ENCODE peak calls at places on chromosomes 7 and 10, in five cellular contexts. F is cardiac muscle cell, W is natural killer cell, R is tibial nerve, Z is choroid plexus epithelial cell. M is an unnamed sample.

GRCh38 chr7:47819054-47819920 is 129.0 kb downstream of the PKD1L1 start:
- DNase-seq in W (no peak), F (peak; percentile 70), R (peak; percentile 91), Z (peak; percentile 91), M (peak; percentile 71)

GRCh38 chr10:110356628-110357245 is 52.0 kb upstream of the SMNDC1 start:
- DNase-seq in F (no peak), R (no peak), Z (peak; percentile 72), W (no peak), M (no peak)

GRCh38 chr10:119542990-119543813 is 683 bp upstream of the RGS10 start:
- DNase-seq in Z (peak; percentile 46), R (peak; percentile 50), W (peak; percentile 44), F (peak; percentile 64), M (peak; percentile 49)

GRCh38 chr10:9301148-9301547 is 1246.7 kb downstream of the GATA3 start:
- DNase-seq in Z (peak; percentile 8), F (no peak), R (no peak), W (no peak), M (no peak)

GRCh38 chr10:11189581-11190376 is 172.1 kb downstream of the CELF2 start:
- DNase-seq in F (peak; percentile 73), R (no peak), Z (no peak), W (no peak), M (no peak)

GRCh38 chr10:11913184-11913641 is 90.1 kb downstream of the PROSER2 start:
- DNase-seq in F (peak; percentile 21), Z (peak; percentile 38), W (no peak), R (no peak), M (no peak)

GRCh38 chr7:97819161-97819560 is 53.0 kb downstream of the ASNS start:
- DNase-seq in R (no peak), W (no peak), F (no peak), Z (no peak), M (no peak)

GRCh38 chr10:124989526-124989925 is 47.6 kb downstream of the ZRANB1 start:
- DNase-seq in F (no peak), Z (no peak), R (no peak), W (no peak), M (peak; percentile 39)

GRCh38 chr7:74101061-74101681 is 17.6 kb downstream of the LIMK1 start:
- DNase-seq in Z (peak; percentile 28), R (no peak), W (no peak), F (no peak), M (no peak)

GRCh38 chr7:104791065-104791464 is 222.9 kb upstream of the KMT2E start:
- DNase-seq in W (no peak), Z (no peak), R (no peak), F (no peak), M (no peak)

GRCh38 chr7:107946881-107947280 is 55.9 kb downstream of the DLD start:
- DNase-seq in R (no peak), Z (no peak), W (no peak), F (no peak), M (no peak)

GRCh38 chr7:27802977-27803376 is 63.0 kb downstream of the TAX1BP1 start:
- DNase-seq in W (no peak), F (no peak), R (no peak), Z (peak; percentile 60), M (no peak)

GRCh38 chr10:102435529-102436233 is 3.3 kb upstream of the CUEDC2 start:
- DNase-seq in F (no peak), Z (peak; percentile 38), R (no peak), W (no peak), M (no peak)

GRCh38 chr7:117048114-117048853 is 95.0 kb downstream of the ST7 start:
- DNase-seq in W (no peak), Z (no peak), F (no peak), R (no peak), M (no peak)

GRCh38 chr10:60491162-60491561 is 101.5 kb upstream of the ANK3 start:
- DNase-seq in Z (no peak), R (no peak), F (no peak), W (no peak), M (no peak)

GRCh38 chr10:87945994-87946393 is 82.6 kb downstream of the PTEN start:
- DNase-seq in F (no peak), W (no peak), Z (no peak), R (no peak), M (no peak)

GRCh38 chr7:117312593-117312992 is 10.3 kb downstream of the WNT2 start:
- DNase-seq in Z (peak; percentile 41), R (no peak), W (no peak), F (no peak), M (no peak)

GRCh38 chr7:22663721-22664120 is 63.3 kb upstream of the IL6 start:
- DNase-seq in Z (peak; percentile 68), W (no peak), F (no peak), R (no peak), M (no peak)

GRCh38 chr7:141695803-141696289 is 6.1 kb downstream of the DENND11 start:
- DNase-seq in W (no peak), R (no peak), F (no peak), Z (no peak), M (no peak)

GRCh38 chr10:130188195-130189175 is 52.3 kb downstream of the GLRX3 start:
- DNase-seq in F (no peak), Z (no peak), W (no peak), R (no peak), M (no peak)

GRCh38 chr7:18408461-18408860 is 87.1 kb upstream of the HDAC9 start:
- DNase-seq in W (no peak), Z (peak; percentile 43), R (no peak), F (no peak), M (peak; percentile 90)

GRCh38 chr7:130896051-130896881 is 162.3 kb upstream of the KLF14 start:
- DNase-seq in W (no peak), Z (peak; percentile 74), R (no peak), F (no peak), M (peak; percentile 0)
- TF ChIP-seq CTCF in W (no peak), Z (peak; percentile 74), R (no peak), F (peak; percentile 52), M (peak; percentile 70)

GRCh38 chr7:4683884-4684565 is 1.9 kb downstream of the FOXK1 start:
- DNase-seq in Z (peak; percentile 77), R (peak; percentile 41), F (peak; percentile 25), W (peak; percentile 48), M (peak; percentile 60)
- TF ChIP-seq CTCF in Z (peak; percentile 37), R (no peak), F (peak; percentile 18), W (no peak), M (peak; percentile 46)

DNA sequence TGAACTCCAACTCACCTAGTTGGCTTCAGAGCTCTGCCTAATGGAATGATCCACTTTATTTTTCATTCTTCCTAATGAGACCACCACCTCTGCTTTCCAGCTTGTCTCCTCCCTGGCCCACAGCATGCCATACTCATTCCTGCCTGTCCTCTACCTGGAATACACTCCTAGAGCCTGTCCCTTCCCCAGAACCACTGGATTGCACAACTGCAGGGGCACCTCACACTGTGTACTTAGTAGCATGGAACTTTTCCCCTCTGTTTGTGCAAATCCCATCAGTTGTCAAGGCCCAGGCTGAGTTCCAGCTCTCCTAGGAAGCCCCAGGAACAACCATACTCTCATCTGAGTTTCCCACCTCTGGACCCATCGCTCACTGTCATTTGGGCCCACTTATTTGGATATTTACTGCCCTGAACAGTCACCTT is 15.6 kb downstream of the ALDH18A1 start:
- DNase-seq in W (no peak), F (no peak), R (no peak), Z (no peak), M (no peak)
- TF ChIP-seq CTCF in W (no peak), F (no peak), R (no peak), Z (no peak), M (no peak)

GRCh38 chr7:95694334-95694733 is 78.0 kb upstream of the DYNC1I1 start:
- DNase-seq in R (no peak), F (no peak), Z (no peak), W (no peak), M (no peak)
- TF ChIP-seq CTCF in R (no peak), F (no peak), Z (no peak), W (no peak), M (no peak)

DNA sequence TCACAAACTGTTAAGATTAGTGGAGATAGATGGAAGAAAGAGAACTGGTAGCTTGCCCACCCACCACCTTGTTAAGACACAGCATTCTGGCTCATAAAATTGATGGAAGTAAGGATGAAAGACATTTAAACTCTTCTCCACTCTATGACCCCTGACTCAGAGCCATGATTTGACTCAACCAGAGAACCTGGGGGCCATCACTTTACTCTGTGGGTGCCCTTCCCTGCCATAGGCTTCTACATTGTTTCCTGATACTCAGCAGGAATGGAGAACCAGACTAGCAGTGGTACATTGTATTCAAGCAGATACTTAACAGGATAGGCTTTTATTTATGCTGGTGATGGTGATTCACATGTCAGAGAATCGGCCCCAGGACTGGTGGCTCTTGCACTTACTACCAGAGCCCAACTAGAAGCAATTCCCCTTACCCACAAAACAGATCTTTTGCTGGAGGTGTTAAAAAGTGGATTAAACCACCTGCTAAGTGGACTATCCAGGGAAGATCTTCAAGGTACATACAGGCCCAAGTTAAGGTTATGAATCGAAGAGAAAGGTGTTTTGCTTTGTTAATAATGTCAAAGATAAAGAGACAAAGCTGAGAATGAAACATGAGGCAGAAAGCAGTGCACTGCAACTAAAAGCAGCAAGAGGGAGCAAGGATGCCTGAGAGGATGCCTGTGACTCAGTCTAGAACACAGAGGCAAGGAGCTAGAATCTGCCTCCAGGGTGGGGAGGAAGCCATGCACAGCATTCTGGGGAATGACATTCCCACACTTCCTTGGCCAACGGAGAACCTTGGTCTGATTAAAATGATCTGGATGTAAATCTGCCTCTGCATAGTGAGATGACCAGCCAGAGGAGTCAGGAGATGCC is 36.0 kb upstream of the GLI3 start:
- DNase-seq in W (no peak), Z (peak; percentile 74), R (no peak), F (peak; percentile 2), M (peak; percentile 69)
- TF ChIP-seq CTCF in W (no peak), Z (peak; percentile 82), R (no peak), F (peak; percentile 68), M (peak; percentile 73)

GRCh38 chr10:128631801-128632241 is 505.6 kb upstream of the MKI67 start:
- DNase-seq in W (no peak), R (peak; percentile 80), Z (peak; percentile 38), F (peak; percentile 30), M (no peak)
- TF ChIP-seq CTCF in W (peak; percentile 33), R (peak; percentile 43), Z (peak; percentile 47), F (peak; percentile 68), M (peak; percentile 61)

GRCh38 chr10:77756319-77757232 is 119.0 kb upstream of the KCNMA1 start:
- DNase-seq in F (peak; percentile 85), R (no peak), Z (peak; percentile 88), W (no peak), M (peak; percentile 49)
- TF ChIP-seq CTCF in F (peak; percentile 86), R (no peak), Z (peak; percentile 92), W (peak; percentile 15), M (peak; percentile 84)

GRCh38 chr7:85454904-85455303 is 268.0 kb upstream of the SEMA3D start:
- DNase-seq in W (no peak), Z (peak; percentile 68), F (no peak), R (no peak), M (no peak)

GRCh38 chr7:85457911-85458310 is 271.1 kb upstream of the SEMA3D start:
- DNase-seq in R (no peak), W (no peak), Z (no peak), F (no peak), M (no peak)

GRCh38 chr7:85452674-85453073 is 265.8 kb upstream of the SEMA3D start:
- DNase-seq in W (no peak), F (no peak), Z (no peak), R (no peak), M (no peak)

GRCh38 chr7:85456254-85456653 is 269.4 kb upstream of the SEMA3D start:
- DNase-seq in R (no peak), W (no peak), Z (no peak), F (no peak), M (no peak)
- TF ChIP-seq CTCF in R (no peak), W (no peak), Z (no peak), F (no peak), M (no peak)

GRCh38 chr7:29381206-29382094 is 182.2 kb upstream of the PRR15 start:
- DNase-seq in W (no peak), F (no peak), R (no peak), Z (no peak), M (no peak)
- TF ChIP-seq CTCF in W (no peak), F (no peak), R (no peak), Z (no peak), M (no peak)

M was measured in HFFc6.